ENCODE peak calls at places on chromosome 2, in four cellular contexts. One of them, this sample, is unnamed.

GRCh38 chr2:218362606-218363005 is 5.9 kb downstream of the CATIP start:
- DNase-seq in SK-N-SH: no peak
- DNase-seq in H9: no peak
- DNase-seq in IMR-90: no peak
- DNase-seq in this sample: no peak

GRCh38 chr2:131516011-131516410 is 11.7 kb upstream of the CCDC74A start:
- DNase-seq in SK-N-SH: no peak
- DNase-seq in H9: no peak
- DNase-seq in IMR-90: no peak
- DNase-seq in this sample: no peak

GRCh38 chr2:112636605-112637288 is 9.0 kb upstream of the SLC20A1 start:
- DNase-seq in SK-N-SH: no peak
- DNase-seq in H9: no peak
- DNase-seq in IMR-90: no peak
- DNase-seq in this sample: no peak

GRCh38 chr2:48120759-48121242 is 214.5 kb upstream of the FBXO11 start:
- DNase-seq in SK-N-SH: no peak
- DNase-seq in H9: no peak
- DNase-seq in IMR-90: no peak
- DNase-seq in this sample: no peak

GRCh38 chr2:20212871-20213503 is 11.9 kb downstream of the SDC1 start:
- DNase-seq in SK-N-SH: peak; percentile 46
- DNase-seq in H9: no peak
- DNase-seq in IMR-90: no peak
- DNase-seq in this sample: peak; percentile 69

GRCh38 chr2:143171817-143172216 is 42.6 kb downstream of the ARHGAP15 start:
- DNase-seq in SK-N-SH: no peak
- DNase-seq in H9: no peak
- DNase-seq in IMR-90: peak; percentile 16
- DNase-seq in this sample: no peak

GRCh38 chr2:28356095-28356911 is 36.4 kb upstream of the FOSL2 start:
- DNase-seq in SK-N-SH: peak; percentile 90
- DNase-seq in H9: no peak
- DNase-seq in IMR-90: peak; percentile 91
- DNase-seq in this sample: peak; percentile 88

GRCh38 chr2:120530781-120531180 is 184.8 kb downstream of the INHBB start:
- DNase-seq in SK-N-SH: no peak
- DNase-seq in H9: no peak
- DNase-seq in IMR-90: no peak
- DNase-seq in this sample: no peak

GRCh38 chr2:110166246-110166645 is 38.6 kb downstream of the NPHP1 start:
- DNase-seq in SK-N-SH: no peak
- DNase-seq in H9: no peak
- DNase-seq in IMR-90: peak; percentile 6
- DNase-seq in this sample: no peak

GRCh38 chr2:215793747-215794595 is 219.4 kb downstream of the MREG start:
- DNase-seq in SK-N-SH: no peak
- DNase-seq in H9: no peak
- DNase-seq in IMR-90: peak; percentile 98
- DNase-seq in this sample: peak; percentile 4

GRCh38 chr2:140128909-140129308 is 1348.7 kb upstream of the NXPH2 start:
- DNase-seq in SK-N-SH: no peak
- DNase-seq in H9: no peak
- DNase-seq in IMR-90: no peak
- DNase-seq in this sample: no peak

GRCh38 chr2:109516445-109517117 is 97.2 kb downstream of the SEPTIN10 start:
- DNase-seq in SK-N-SH: peak; percentile 67
- DNase-seq in H9: peak; percentile 90
- DNase-seq in IMR-90: peak; percentile 23
- DNase-seq in this sample: peak; percentile 55

GRCh38 chr2:25088817-25089485 is 47.1 kb downstream of the EFR3B start:
- DNase-seq in SK-N-SH: no peak
- DNase-seq in H9: no peak
- DNase-seq in IMR-90: no peak
- DNase-seq in this sample: no peak

GRCh38 chr2:73175663-73176204 is 26.6 kb upstream of the NOTO start:
- DNase-seq in SK-N-SH: peak; percentile 79
- DNase-seq in H9: peak; percentile 65
- DNase-seq in IMR-90: peak; percentile 62
- DNase-seq in this sample: peak; percentile 51

DNA sequence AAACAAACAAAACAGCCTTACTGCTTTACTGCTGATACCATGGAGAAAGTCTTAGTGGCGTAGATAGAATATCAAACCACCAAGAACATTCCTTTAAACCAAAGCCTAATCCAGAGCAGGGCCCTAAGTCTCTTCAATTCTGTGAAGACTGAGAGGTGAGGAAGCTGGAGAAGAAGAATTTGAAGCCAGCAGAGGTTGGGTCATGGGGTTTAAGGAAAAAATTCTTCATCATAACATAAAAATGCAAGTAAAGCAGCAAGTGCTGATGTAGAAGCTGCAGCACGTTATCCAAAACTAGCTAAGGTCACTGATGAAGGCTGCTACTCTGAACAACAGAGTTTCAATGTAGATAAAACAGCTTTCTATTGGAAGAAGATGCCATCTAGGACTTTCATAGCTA is 77.1 kb downstream of the MTA3 start:
- DNase-seq in SK-N-SH: no peak
- DNase-seq in H9: no peak
- DNase-seq in IMR-90: no peak
- DNase-seq in this sample: no peak
- H3K4me1 ChIP-seq in SK-N-SH: peaks cover 5% of the 10 kb centered on the region
- H3K4me1 ChIP-seq in H9: no peaks in the 10 kb centered on the region
- H3K4me1 ChIP-seq in IMR-90: no peaks in the 10 kb centered on the region
- H3K4me1 ChIP-seq in this sample: no peaks in the 10 kb centered on the region

GRCh38 chr2:46803911-46804670 is 111.5 kb downstream of the MCFD2 start:
- DNase-seq in SK-N-SH: peak; percentile 30
- DNase-seq in H9: no peak
- DNase-seq in IMR-90: peak; percentile 96
- DNase-seq in this sample: no peak

GRCh38 chr2:46804794-46805193 is 110.8 kb downstream of the MCFD2 start:
- DNase-seq in SK-N-SH: peak; percentile 2
- DNase-seq in H9: no peak
- DNase-seq in IMR-90: peak; percentile 54
- DNase-seq in this sample: no peak

GRCh38 chr2:46802665-46803550 is 112.7 kb downstream of the MCFD2 start:
- DNase-seq in SK-N-SH: peak; percentile 41
- DNase-seq in H9: no peak
- DNase-seq in IMR-90: no peak
- DNase-seq in this sample: peak; percentile 53

GRCh38 chr2:46801731-46802664 is 113.6 kb downstream of the MCFD2 start:
- DNase-seq in SK-N-SH: no peak
- DNase-seq in H9: no peak
- DNase-seq in IMR-90: peak; percentile 60
- DNase-seq in this sample: no peak

DNA sequence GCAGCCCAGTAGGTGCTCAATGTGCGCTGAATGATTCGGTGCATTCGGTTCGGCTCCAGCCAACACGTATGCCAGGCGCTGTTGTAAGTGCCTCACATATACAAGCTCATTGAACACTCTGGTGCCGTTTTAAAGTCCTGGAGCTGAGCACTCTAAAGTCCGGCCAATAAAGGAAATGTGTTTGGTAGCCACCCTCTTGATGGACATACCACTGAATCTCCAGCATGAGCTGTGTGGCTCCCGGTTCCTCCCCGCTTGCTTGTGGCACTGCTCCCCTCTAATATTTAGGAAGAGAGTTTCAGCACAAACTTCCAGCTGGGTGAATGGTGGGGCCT is 112.1 kb downstream of the MCFD2 start:
- DNase-seq in SK-N-SH: no peak
- DNase-seq in H9: no peak
- DNase-seq in IMR-90: no peak
- DNase-seq in this sample: no peak
- H3K4me1 ChIP-seq in SK-N-SH: peaks cover 14% of the 10 kb centered on the region
- H3K4me1 ChIP-seq in H9: no peaks in the 10 kb centered on the region
- H3K4me1 ChIP-seq in IMR-90: peaks cover 41% of the 10 kb centered on the region
- H3K4me1 ChIP-seq in this sample: no peaks in the 10 kb centered on the region

GRCh38 chr2:101806123-101806522 is 108.6 kb downstream of the MAP4K4 start:
- DNase-seq in SK-N-SH: no peak
- DNase-seq in H9: peak; percentile 52
- DNase-seq in IMR-90: peak; percentile 76
- DNase-seq in this sample: no peak
- H3K4me1 ChIP-seq in SK-N-SH: peaks cover 65% of the 10 kb centered on the region
- H3K4me1 ChIP-seq in H9: peaks cover 15% of the 10 kb centered on the region
- H3K4me1 ChIP-seq in IMR-90: peaks cover 26% of the 10 kb centered on the region
- H3K4me1 ChIP-seq in this sample: peaks cover 12% of the 10 kb centered on the region

GRCh38 chr2:136247204-136247990 is 129.4 kb upstream of the CXCR4 start:
- DNase-seq in SK-N-SH: no peak
- DNase-seq in H9: no peak
- DNase-seq in IMR-90: no peak
- DNase-seq in this sample: no peak

GRCh38 chr2:136246086-136246669 is 128.2 kb upstream of the CXCR4 start:
- DNase-seq in SK-N-SH: peak; percentile 21
- DNase-seq in H9: peak; percentile 58
- DNase-seq in IMR-90: peak; percentile 4
- DNase-seq in this sample: no peak

GRCh38 chr2:136251777-136252477 is 134.0 kb upstream of the CXCR4 start:
- DNase-seq in SK-N-SH: no peak
- DNase-seq in H9: no peak
- DNase-seq in IMR-90: no peak
- DNase-seq in this sample: no peak

GRCh38 chr2:136248242-136248641 is 130.3 kb upstream of the CXCR4 start:
- DNase-seq in SK-N-SH: no peak
- DNase-seq in H9: no peak
- DNase-seq in IMR-90: peak; percentile 30
- DNase-seq in this sample: no peak

DNA sequence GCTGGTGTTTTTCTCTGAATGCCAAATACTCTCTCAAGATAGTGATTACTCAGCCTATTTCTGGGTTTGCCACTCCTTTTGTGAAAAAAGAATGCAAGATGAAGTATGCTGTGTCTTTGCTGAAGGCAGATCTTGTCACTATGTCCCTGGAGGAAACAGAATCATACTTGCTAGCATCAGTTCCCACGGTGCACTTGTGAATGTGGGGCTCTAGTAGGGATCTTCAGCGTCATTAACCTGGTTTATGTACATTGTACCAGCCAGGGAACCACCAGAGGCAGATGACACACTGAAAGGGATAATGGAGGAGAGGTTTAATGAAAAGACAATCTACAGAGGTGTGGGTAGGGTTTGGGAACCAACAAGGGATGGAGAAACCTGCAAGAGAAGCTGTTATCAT is 131.0 kb upstream of the CXCR4 start:
- DNase-seq in SK-N-SH: no peak
- DNase-seq in H9: no peak
- DNase-seq in IMR-90: no peak
- DNase-seq in this sample: no peak
- H3K4me1 ChIP-seq in SK-N-SH: peaks cover 6% of the 10 kb centered on the region
- H3K4me1 ChIP-seq in H9: no peaks in the 10 kb centered on the region
- H3K4me1 ChIP-seq in IMR-90: no peaks in the 10 kb centered on the region
- H3K4me1 ChIP-seq in this sample: no peaks in the 10 kb centered on the region

GRCh38 chr2:234426616-234427015 is 70.3 kb downstream of the ARL4C start:
- DNase-seq in SK-N-SH: no peak
- DNase-seq in H9: no peak
- DNase-seq in IMR-90: no peak
- DNase-seq in this sample: no peak

GRCh38 chr2:234422895-234423505 is 73.9 kb downstream of the ARL4C start:
- DNase-seq in SK-N-SH: no peak
- DNase-seq in H9: no peak
- DNase-seq in IMR-90: no peak
- DNase-seq in this sample: peak; percentile 36

GRCh38 chr2:234427081-234428058 is 69.5 kb downstream of the ARL4C start:
- DNase-seq in SK-N-SH: no peak
- DNase-seq in H9: peak; percentile 71
- DNase-seq in IMR-90: peak; percentile 90
- DNase-seq in this sample: no peak

GRCh38 chr2:234423884-234424283 is 73.0 kb downstream of the ARL4C start:
- DNase-seq in SK-N-SH: no peak
- DNase-seq in H9: no peak
- DNase-seq in IMR-90: no peak
- DNase-seq in this sample: no peak

GRCh38 chr2:234425923-234426603 is 70.8 kb downstream of the ARL4C start:
- DNase-seq in SK-N-SH: no peak
- DNase-seq in H9: no peak
- DNase-seq in IMR-90: no peak
- DNase-seq in this sample: peak; percentile 55
- H3K4me1 ChIP-seq in SK-N-SH: no peaks in the 10 kb centered on the region
- H3K4me1 ChIP-seq in H9: no peaks in the 10 kb centered on the region
- H3K4me1 ChIP-seq in IMR-90: peaks cover 20% of the 10 kb centered on the region
- H3K4me1 ChIP-seq in this sample: no peaks in the 10 kb centered on the region

GRCh38 chr2:231716641-231717280 is 8.4 kb downstream of the PTMA start:
- DNase-seq in SK-N-SH: no peak
- DNase-seq in H9: no peak
- DNase-seq in IMR-90: peak; percentile 60
- DNase-seq in this sample: no peak

GRCh38 chr2:231715499-231715837 is 7.1 kb downstream of the PTMA start:
- DNase-seq in SK-N-SH: no peak
- DNase-seq in H9: no peak
- DNase-seq in IMR-90: no peak
- DNase-seq in this sample: no peak

GRCh38 chr2:231715988-231716616 is 7.8 kb downstream of the PTMA start:
- DNase-seq in SK-N-SH: no peak
- DNase-seq in H9: no peak
- DNase-seq in IMR-90: peak; percentile 62
- DNase-seq in this sample: no peak

GRCh38 chr2:231713738-231714638 is 5.7 kb downstream of the PTMA start:
- DNase-seq in SK-N-SH: peak; percentile 88
- DNase-seq in H9: peak; percentile 96
- DNase-seq in IMR-90: peak; percentile 87
- DNase-seq in this sample: peak; percentile 88

DNA sequence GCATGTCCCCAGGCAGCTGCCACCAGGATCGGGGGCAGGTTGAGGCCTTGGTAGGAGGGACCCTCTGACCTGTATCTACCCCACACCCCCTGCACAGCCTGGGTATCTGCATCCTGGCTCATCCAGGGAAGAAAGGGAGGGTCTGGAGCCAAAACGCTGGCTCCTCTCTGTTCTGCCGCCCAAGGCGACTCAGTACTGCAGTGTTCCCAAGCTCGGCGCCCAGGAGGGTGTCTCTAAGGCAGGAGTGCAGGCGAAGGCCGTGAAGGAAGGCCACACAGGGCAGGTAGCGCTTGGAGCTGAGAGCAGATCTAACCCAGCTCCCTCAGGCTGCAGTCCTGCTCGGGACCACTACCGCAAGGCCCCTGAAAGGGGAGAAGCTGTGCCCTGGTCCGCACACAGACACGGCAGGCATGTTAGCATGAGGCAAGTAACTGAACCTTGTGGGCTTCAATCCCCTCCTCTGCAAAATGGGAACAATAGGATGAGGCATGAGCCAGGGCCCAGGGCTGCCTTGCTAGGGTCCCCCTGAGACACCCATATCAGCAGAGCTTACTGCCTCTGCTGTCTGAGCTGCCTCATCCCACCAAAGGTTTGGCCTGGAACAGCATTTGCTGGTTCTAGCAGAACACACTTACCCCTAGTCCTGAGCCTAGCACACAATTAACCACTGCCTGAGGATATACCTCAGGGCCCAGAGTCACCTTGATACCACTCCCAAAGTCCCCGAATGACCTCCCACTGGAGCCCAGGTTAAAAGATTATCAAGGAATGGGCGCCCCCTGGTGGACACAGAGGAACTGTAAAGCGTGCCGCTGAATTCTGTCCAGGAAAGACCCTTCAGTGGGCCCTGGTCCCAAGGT is 6.5 kb downstream of the PTMA start:
- DNase-seq in SK-N-SH: peak; percentile 76
- DNase-seq in H9: peak; percentile 93
- DNase-seq in IMR-90: no peak
- DNase-seq in this sample: peak; percentile 72
- H3K4me1 ChIP-seq in SK-N-SH: peaks cover 32% of the 10 kb centered on the region
- H3K4me1 ChIP-seq in H9: no peaks in the 10 kb centered on the region
- H3K4me1 ChIP-seq in IMR-90: peaks cover 26% of the 10 kb centered on the region
- H3K4me1 ChIP-seq in this sample: no peaks in the 10 kb centered on the region

GRCh38 chr2:55155764-55156221 is 76.3 kb downstream of the CLHC1 start:
- DNase-seq in SK-N-SH: no peak
- DNase-seq in H9: no peak
- DNase-seq in IMR-90: peak; percentile 77
- DNase-seq in this sample: no peak
- H3K4me1 ChIP-seq in SK-N-SH: peaks cover 35% of the 10 kb centered on the region
- H3K4me1 ChIP-seq in H9: no peaks in the 10 kb centered on the region
- H3K4me1 ChIP-seq in IMR-90: peaks cover 59% of the 10 kb centered on the region
- H3K4me1 ChIP-seq in this sample: peaks cover 24% of the 10 kb centered on the region

This sample was measured in small intestine.